ENCODE peak calls at places on chromosomes 7 and 10, in five cellular contexts. P, W, I, E and B are unnamed samples.

GRCh38 chr7:104931181-104931781 is 82.7 kb upstream of the KMT2E start:
- DNase-seq in E (peak), W (no peak), P (peak), I (no peak), B (no peak)

GRCh38 chr10:43926875-43927406 is 278.3 kb upstream of the ZNF32 start:
- DNase-seq in E (no peak), W (no peak), P (no peak), I (no peak), B (no peak)

GRCh38 chr10:80442879-80443278 is 11.2 kb upstream of the TSPAN14 start:
- DNase-seq in W (no peak), I (no peak), P (peak), E (no peak), B (no peak)

GRCh38 chr10:17645591-17646345 is 1.8 kb downstream of the STAM start:
- DNase-seq in I (no peak), P (no peak), W (peak), E (no peak), B (no peak)

GRCh38 chr7:69814421-69814962 is 216.2 kb downstream of the AUTS2 start:
- DNase-seq in W (no peak), P (no peak), E (no peak), I (peak), B (no peak)

GRCh38 chr7:79403879-79404278 is 49.6 kb downstream of the MAGI2 start:
- DNase-seq in W (no peak), E (no peak), P (no peak), I (no peak), B (no peak)

GRCh38 chr10:13759167-13759566 is 172.4 kb downstream of the PRPF18 start:
- DNase-seq in I (peak), P (no peak), W (no peak), E (no peak), B (no peak)

GRCh38 chr7:128310499-128310898 is 33.2 kb downstream of the RBM28 start:
- DNase-seq in P (no peak), I (no peak), E (no peak), W (no peak), B (no peak)

GRCh38 chr10:50431791-50432190 is 180.5 kb upstream of the ASAH2 start:
- DNase-seq in I (peak), E (no peak), P (no peak), W (peak), B (peak)

GRCh38 chr7:31077484-31078362 is 25.6 kb downstream of the ADCYAP1R1 start:
- DNase-seq in E (no peak), I (no peak), P (no peak), W (no peak), B (no peak)

GRCh38 chr10:112239347-112239746 is 43.9 kb upstream of the TECTB start:
- DNase-seq in E (no peak), P (no peak), W (no peak), I (no peak), B (no peak)

GRCh38 chr10:132546567-132547420 is 9.2 kb downstream of the INPP5A start:
- DNase-seq in E (peak), I (no peak), W (no peak), P (no peak), B (no peak)

GRCh38 chr7:158581440-158582088 is 6.1 kb downstream of the PTPRN2 start:
- DNase-seq in I (no peak), P (no peak), W (no peak), E (peak), B (no peak)

GRCh38 chr10:102782698-102783540 is 39.2 kb downstream of the WBP1L start:
- DNase-seq in W (no peak), E (peak), I (peak), P (no peak), B (peak)
- H3K4me3 ChIP-seq in W (no peak), E (no peak), I (no peak), P (no peak), B (no peak)

DNA sequence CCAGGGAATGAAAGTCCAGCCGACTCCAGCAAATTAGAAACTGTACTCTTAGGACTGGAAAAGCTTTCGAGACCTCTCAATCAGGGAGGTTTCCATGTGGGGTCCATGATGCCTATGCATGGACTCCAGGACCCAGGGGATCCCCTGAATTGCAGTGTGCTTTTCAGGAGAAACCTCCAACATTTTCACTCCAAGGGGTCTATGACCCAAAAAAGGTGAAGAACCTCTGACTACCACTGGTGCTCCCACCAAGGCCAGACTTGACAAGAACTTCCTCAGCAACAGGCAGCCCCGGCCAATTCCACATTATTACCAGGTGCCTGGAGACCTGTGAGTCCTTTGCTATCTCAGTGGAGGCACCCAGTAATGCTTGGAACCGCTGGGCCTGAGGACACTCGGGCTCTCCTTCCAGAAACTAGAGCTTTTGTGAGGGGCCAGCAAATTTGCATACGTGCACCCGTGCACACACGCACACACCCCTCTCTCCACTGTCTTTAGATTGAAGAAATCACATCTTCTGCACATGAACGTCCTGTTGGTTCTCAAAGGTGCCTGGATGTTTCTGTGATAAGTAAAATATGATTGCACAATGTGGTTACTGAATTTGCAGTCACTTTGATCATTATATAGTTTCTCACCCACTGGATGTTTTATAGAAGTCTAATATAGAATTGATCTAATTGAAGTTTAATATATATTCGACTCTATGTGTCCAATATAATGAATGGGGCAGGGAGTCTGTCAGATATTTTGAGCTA is 54.7 kb downstream of the SYPL1 start:
- DNase-seq in I (no peak), W (peak), E (no peak), P (no peak), B (no peak)
- TF ChIP-seq CTCF in I (no peak), W (no peak), E (no peak), P (no peak), B (no peak)

DNA sequence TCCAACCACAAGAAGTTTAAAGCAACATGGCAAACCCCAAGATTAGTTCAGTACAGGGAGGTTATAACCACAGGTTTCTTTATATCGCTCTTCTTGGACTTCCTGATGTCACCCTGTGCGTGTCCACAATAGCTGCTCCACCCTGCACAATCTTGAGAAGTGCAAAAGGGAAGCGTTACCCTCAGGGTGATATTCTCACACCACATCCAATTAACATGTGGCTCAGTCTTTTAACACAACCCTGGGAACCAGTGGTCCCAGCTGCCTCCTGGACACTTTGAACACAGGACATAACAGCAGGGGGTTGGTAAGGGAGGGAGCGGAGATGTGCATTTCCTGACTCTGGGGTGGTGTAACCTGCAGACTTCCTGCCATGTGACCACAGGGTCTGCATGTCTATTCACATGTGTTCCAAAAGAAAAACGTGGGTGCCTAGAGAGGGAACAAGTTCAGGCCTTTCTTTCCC is 64.6 kb downstream of the GSAP start:
- DNase-seq in P (no peak), I (no peak), W (peak), E (peak), B (peak)
- H3K4me3 ChIP-seq in P (no peak), I (no peak), W (peak), E (no peak), B (no peak)

GRCh38 chr7:47477191-47478016 is 104.5 kb downstream of the TNS3 start:
- DNase-seq in P (no peak), I (no peak), E (no peak), W (no peak), B (no peak)
- TF ChIP-seq CTCF in P (no peak), I (no peak), E (no peak), W (no peak), B (no peak)